ENCODE peak calls at places on chromosomes 13 and 19, in five cellular contexts. B is neuronal stem cell, A is iPS DF 6.9, N is thyroid gland, S is endodermal cell. J is an unnamed sample. For H3K4me1, the result is how much of the 10 kb centered on the place peaks cover.

GRCh38 chr19:39137131-39137530 is 11.5 kb downstream of the PAK4 start:
- DNase-seq in B (no peak), S (peak), A (no peak), N (no peak), J (no peak)

GRCh38 chr13:75052616-75053015 is 429.4 kb downstream of the TBC1D4 start:
- DNase-seq in N (no peak), A (no peak), S (no peak), B (no peak), J (no peak)

GRCh38 chr13:22369840-22370239 is 699.0 kb downstream of the FGF9 start:
- DNase-seq in B (no peak), S (peak), A (peak), N (no peak), J (peak)

GRCh38 chr19:48348039-48348438 is 15.7 kb downstream of the TMEM143 start:
- DNase-seq in N (peak), A (no peak), B (no peak), S (no peak), J (no peak)

GRCh38 chr13:51643114-51643881 is 59.0 kb downstream of the WDFY2 start:
- DNase-seq in S (peak), B (no peak), A (no peak), N (no peak), J (peak)

GRCh38 chr13:31476266-31476665 is 263.1 kb upstream of the RXFP2 start:
- DNase-seq in B (no peak), S (no peak), N (no peak), A (no peak), J (no peak)

GRCh38 chr19:33290956-33291622 is 11.2 kb downstream of the CEBPA start:
- DNase-seq in A (no peak), B (no peak), S (no peak), N (no peak), J (no peak)

GRCh38 chr13:112174476-112175110 is 107.6 kb downstream of the SOX1 start:
- DNase-seq in B (no peak), S (peak), N (no peak), A (no peak), J (no peak)

GRCh38 chr13:85411608-85412007 is 387.6 kb downstream of the SLITRK6 start:
- DNase-seq in S (no peak), A (no peak), N (no peak), B (no peak), J (no peak)

GRCh38 chr19:55178781-55179569 is 1.1 kb downstream of the SYT5 start:
- DNase-seq in A (no peak), B (peak), S (peak), N (peak), J (peak)

GRCh38 chr13:49220035-49220855 is at the start of gene MLNR:
- DNase-seq in N (peak), S (peak), A (no peak), B (peak), J (no peak)

GRCh38 chr13:43058836-43059235 is 35.5 kb downstream of the DNAJC15 start:
- DNase-seq in B (no peak), S (no peak), A (no peak), N (no peak), J (no peak)

GRCh38 chr19:38735257-38735686 is 9.0 kb downstream of the CAPN12 start:
- DNase-seq in A (no peak), N (no peak), S (peak), B (no peak), J (no peak)

GRCh38 chr19:37654525-37654832 is 786 bp downstream of the ZFP30 start:
- DNase-seq in N (peak), S (no peak), A (no peak), B (no peak), J (peak)

GRCh38 chr19:3642987-3643386 is 16.4 kb upstream of the CACTIN start:
- DNase-seq in N (no peak), A (no peak), S (peak), B (no peak), J (no peak)

DNA sequence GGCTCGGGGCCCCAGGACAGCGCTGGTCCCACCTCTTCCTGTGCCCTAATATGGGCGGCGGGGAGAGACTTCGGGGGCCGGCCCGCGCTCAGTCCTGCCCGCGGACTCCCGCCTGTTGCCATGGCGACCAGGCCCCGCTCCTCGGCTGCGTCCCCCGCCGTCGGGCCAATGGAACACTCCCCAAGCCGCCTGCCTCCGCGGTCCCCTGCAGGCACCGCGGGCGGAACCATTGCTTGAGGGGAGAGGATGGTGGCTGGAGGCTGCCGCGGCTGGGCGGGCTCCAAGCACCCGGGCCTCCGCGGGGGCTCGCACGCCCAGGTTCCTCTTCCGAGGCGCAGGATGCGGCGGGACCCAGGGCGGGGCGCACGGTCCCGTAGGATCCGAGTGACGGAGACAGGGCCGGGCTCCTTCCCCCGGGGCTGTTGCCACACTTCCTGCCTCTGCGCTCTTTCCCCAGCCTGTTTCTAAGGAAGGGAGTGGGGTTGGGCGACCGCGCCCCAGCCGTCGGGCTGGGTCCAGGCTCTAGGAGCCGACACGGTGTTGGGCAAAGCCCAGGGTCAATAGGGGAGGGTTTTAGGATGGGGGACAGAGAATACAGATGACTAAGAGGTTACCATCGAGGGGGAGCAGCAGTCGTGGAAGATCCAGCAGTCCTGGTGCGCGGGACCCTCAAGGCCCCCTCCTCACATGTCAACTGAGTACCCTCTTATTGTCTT is 1.2 kb upstream of the JUNB start:
- DNase-seq in S (peak), B (peak), N (peak), A (no peak), J (peak)
- H3K4me1 ChIP-seq in S (under half), B (under half), N (under half), A (under half), J (under half)

GRCh38 chr19:13015361-13016231 is 20.3 kb downstream of the NFIX start:
- DNase-seq in B (no peak), A (no peak), S (peak), N (peak), J (no peak)
- H3K4me1 ChIP-seq in B (under half), A (under half), S (under half), N (half or more), J (under half)

GRCh38 chr19:13150187-13150918 is at the start of the genes IER2 and STX10:
- DNase-seq in S (peak), B (peak), N (peak), A (no peak), J (peak)

GRCh38 chr19:13152854-13153626 is 2.8 kb downstream of the IER2 start:
- DNase-seq in N (peak), S (peak), B (peak), A (no peak), J (peak)

GRCh38 chr19:13152356-13152853 is 2.2 kb downstream of the IER2 start:
- DNase-seq in B (no peak), A (no peak), S (no peak), N (no peak), J (no peak)

GRCh38 chr19:13150919-13151604 is 851 bp downstream of the IER2 start:
- DNase-seq in A (no peak), B (peak), N (peak), S (no peak), J (no peak)

GRCh38 chr19:13151605-13152355 is 1.6 kb downstream of the IER2 start:
- DNase-seq in A (no peak), N (peak), B (peak), S (peak), J (peak)
- H3K4me1 ChIP-seq in A (under half), N (under half), B (under half), S (under half), J (under half)

GRCh38 chr19:1845642-1846041 is 2.6 kb downstream of the REXO1 start:
- DNase-seq in S (no peak), B (no peak), N (no peak), A (no peak), J (no peak)
- H3K4me1 ChIP-seq in S (under half), B (under half), N (under half), A (under half), J (under half)

DNA sequence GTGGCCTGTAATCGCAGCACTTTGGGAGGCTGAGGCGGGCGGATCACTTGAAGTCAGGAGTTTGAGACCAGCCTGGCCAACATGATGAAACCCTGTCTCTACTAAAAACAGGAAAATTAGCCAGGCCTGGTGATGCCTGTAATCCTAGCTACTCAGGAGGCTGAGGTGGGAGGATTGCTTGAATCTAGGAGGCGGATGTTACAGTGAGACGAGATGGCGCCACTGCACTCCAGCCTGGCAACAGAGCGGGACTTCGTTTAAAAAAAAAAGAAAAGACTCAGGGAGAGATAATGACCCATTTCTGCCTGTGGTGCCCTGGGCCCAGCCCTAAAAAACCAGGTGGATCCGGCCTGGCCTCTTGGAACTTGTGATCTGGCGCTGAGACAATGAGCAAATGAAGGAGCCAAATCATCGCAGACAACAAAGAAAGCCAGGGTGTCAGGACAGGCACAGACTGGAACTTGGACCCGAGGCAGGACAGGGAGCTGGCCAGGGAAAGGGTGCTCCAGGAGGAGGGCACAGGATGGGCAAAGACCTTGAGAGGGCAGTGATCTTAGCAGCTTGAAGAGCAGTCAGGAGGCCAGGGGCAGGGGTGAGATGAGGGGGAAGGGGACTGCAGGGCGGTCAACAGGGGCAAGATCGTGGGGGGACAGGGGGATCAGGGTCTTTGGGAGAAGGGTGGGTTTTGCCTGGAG is 963 bp upstream of the JAK3 start:
- DNase-seq in S (no peak), B (no peak), N (no peak), A (no peak), J (no peak)
- H3K4me1 ChIP-seq in S (under half), B (under half), N (under half), A (under half), J (under half)

GRCh38 chr13:46165485-46166220 is 16.3 kb downstream of the LCP1 start:
- DNase-seq in N (no peak), S (no peak), B (no peak), A (no peak), J (no peak)
- H3K4me1 ChIP-seq in N (under half), S (under half), B (under half), A (under half), J (under half)

GRCh38 chr13:79404361-79404760 is 1.7 kb downstream of the RBM26 start:
- DNase-seq in S (no peak), B (no peak), N (no peak), A (no peak), J (no peak)

GRCh38 chr13:79404985-79405384 is 1.1 kb downstream of the RBM26 start:
- DNase-seq in B (no peak), N (no peak), A (no peak), S (no peak), J (no peak)

GRCh38 chr13:79405831-79406596 is at the start of gene RBM26:
- DNase-seq in A (peak), B (peak), S (peak), N (peak), J (peak)

GRCh38 chr13:79406597-79406908 is 498 bp upstream of the RBM26 start:
- DNase-seq in B (no peak), S (no peak), A (no peak), N (no peak), J (no peak)

GRCh38 chr13:79405501-79405830 is 589 bp downstream of the RBM26 start:
- DNase-seq in A (no peak), S (no peak), B (no peak), N (no peak), J (peak)
- H3K4me1 ChIP-seq in A (under half), S (under half), B (under half), N (under half), J (under half)

DNA sequence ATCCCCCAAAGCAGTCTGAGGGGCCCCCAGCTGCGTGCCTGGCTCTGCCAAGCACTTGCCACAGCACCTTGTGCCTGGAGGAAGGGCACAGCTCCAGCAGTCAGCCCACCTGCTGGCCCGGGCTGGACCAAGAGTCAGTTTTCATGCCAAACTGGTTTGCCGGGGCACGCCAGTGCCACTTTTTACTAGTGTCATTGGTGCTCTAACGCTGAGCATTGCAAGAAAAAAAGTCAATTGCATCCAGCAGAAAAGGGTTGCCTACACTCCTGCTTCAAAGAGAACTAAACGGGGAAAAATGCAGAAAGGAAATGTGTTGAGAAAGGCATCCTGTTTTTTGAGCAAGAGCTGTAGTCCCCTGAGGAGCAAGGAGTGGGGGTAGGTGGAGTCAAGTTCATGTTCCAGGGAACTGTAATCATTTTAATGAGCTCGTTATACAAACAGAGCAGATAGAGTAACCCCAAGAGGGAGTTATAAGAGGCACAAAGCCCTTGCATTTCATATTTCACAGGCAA is 68.4 kb downstream of the F2RL3 start:
- DNase-seq in N (no peak), B (no peak), A (no peak), S (peak), J (no peak)
- H3K4me1 ChIP-seq in N (under half), B (under half), A (under half), S (under half), J (under half)

J was measured in NT2/D1.